ENCODE peak calls at places on chromosomes 3 and 15, in six cellular contexts. R is H1, H is HCT116, T is HepG2, K is K562, Q is SK-N-SH. P is an unnamed sample.

GRCh38 chr3:125332504-125332903 is 42.6 kb downstream of the ZNF148 start:
- DNase-seq in H (no peak), Q (no peak), R (no peak), T (no peak), K (no peak), P (no peak)

GRCh38 chr3:10417849-10418248 is 87.5 kb downstream of the ATP2B2 start:
- DNase-seq in R (no peak), Q (peak), K (peak), H (peak), T (peak), P (peak)

GRCh38 chr15:75721923-75722870 is 9.5 kb upstream of the CSPG4 start:
- DNase-seq in K (no peak), T (no peak), H (no peak), Q (peak), R (no peak), P (no peak)

GRCh38 chr3:58044656-58045055 is 36.4 kb downstream of the FLNB start:
- DNase-seq in T (no peak), H (no peak), Q (no peak), R (no peak), K (no peak), P (no peak)

GRCh38 chr3:13142552-13143380 is 69.5 kb upstream of the IQSEC1 start:
- DNase-seq in Q (no peak), H (no peak), K (no peak), R (no peak), T (peak), P (no peak)

GRCh38 chr3:23659274-23659673 is 146.5 kb upstream of the UBE2E1 start:
- DNase-seq in T (no peak), H (no peak), K (no peak), R (no peak), Q (no peak), P (no peak)

GRCh38 chr3:13011369-13012227 is 61.6 kb downstream of the IQSEC1 start:
- DNase-seq in T (peak), H (no peak), R (no peak), K (peak), Q (no peak), P (peak)

GRCh38 chr3:148903022-148903442 is 37.9 kb downstream of the CPA3 start:
- DNase-seq in R (no peak), T (no peak), H (no peak), Q (no peak), K (no peak), P (no peak)

GRCh38 chr15:77966540-77967290 is 110.8 kb downstream of the TBC1D2B start:
- DNase-seq in Q (peak), H (peak), T (peak), R (peak), K (peak), P (no peak)

GRCh38 chr3:105448338-105448982 is 81.8 kb downstream of the ALCAM start:
- DNase-seq in K (no peak), Q (peak), R (no peak), H (no peak), T (no peak), P (no peak)

GRCh38 chr3:16249336-16249735 is 15.4 kb downstream of the DPH3 start:
- DNase-seq in R (peak), H (peak), K (peak), T (no peak), Q (peak), P (no peak)

GRCh38 chr3:157660847-157661246 is 157.6 kb upstream of the VEPH1 start:
- DNase-seq in K (no peak), R (no peak), Q (no peak), T (no peak), H (no peak), P (no peak)

GRCh38 chr3:2628117-2628516 is 482.1 kb downstream of the IL5RA start:
- DNase-seq in R (no peak), T (no peak), Q (no peak), H (no peak), K (no peak), P (no peak)

GRCh38 chr3:56357266-56357665 is 111.0 kb downstream of the ERC2 start:
- DNase-seq in K (no peak), T (no peak), R (no peak), H (no peak), Q (no peak), P (no peak)

GRCh38 chr3:149941186-149941585 is 29.5 kb downstream of the PFN2 start:
- DNase-seq in K (no peak), R (no peak), Q (no peak), T (no peak), H (no peak), P (no peak)

GRCh38 chr3:107034142-107034541 is 343.1 kb upstream of the CCDC54 start:
- DNase-seq in T (no peak), R (no peak), K (no peak), H (no peak), Q (no peak), P (no peak)

GRCh38 chr3:134080761-134081160 is 51.0 kb upstream of the SLCO2A1 start:
- DNase-seq in Q (no peak), R (peak), H (no peak), T (no peak), K (no peak), P (no peak)

GRCh38 chr3:12187448-12188327 is 29.0 kb upstream of the TIMP4 start:
- DNase-seq in T (no peak), H (no peak), Q (no peak), R (no peak), K (no peak), P (no peak)

GRCh38 chr3:157092219-157092618 is 67.7 kb downstream of the CCNL1 start:
- DNase-seq in Q (no peak), H (no peak), R (no peak), K (no peak), T (no peak), P (no peak)

GRCh38 chr3:121943434-121943833 is 49.2 kb downstream of the SLC15A2 start:
- DNase-seq in Q (no peak), R (no peak), T (peak), H (no peak), K (no peak), P (peak)

GRCh38 chr15:98804057-98804380 is 155.7 kb downstream of the IGF1R start:
- DNase-seq in Q (no peak), R (no peak), T (no peak), H (no peak), K (no peak), P (no peak)

GRCh38 chr3:9715764-9716437 is 12.3 kb downstream of the CPNE9 start:
- DNase-seq in H (peak), K (peak), T (peak), R (no peak), Q (no peak), P (peak)

GRCh38 chr15:99542828-99543227 is 23.0 kb upstream of the MEF2A start:
- DNase-seq in K (no peak), T (no peak), R (no peak), Q (no peak), H (no peak), P (no peak)

GRCh38 chr3:13888576-13888975 is 8.7 kb upstream of the WNT7A start:
- DNase-seq in H (no peak), R (no peak), T (no peak), Q (no peak), K (no peak), P (no peak)

GRCh38 chr15:60829416-60829815 is 350.5 kb upstream of the ICE2 start:
- DNase-seq in Q (no peak), R (no peak), H (no peak), K (no peak), T (no peak), P (no peak)

GRCh38 chr3:172595648-172596393 is 72.6 kb upstream of the TNFSF10 start:
- DNase-seq in T (peak), Q (no peak), K (peak), R (no peak), H (peak), P (peak)

GRCh38 chr15:38370079-38370478 is 83.8 kb upstream of the FAM98B start:
- DNase-seq in Q (no peak), T (no peak), K (no peak), H (no peak), R (no peak), P (no peak)

GRCh38 chr15:91926871-91927270 is 73.4 kb downstream of the SLCO3A1 start:
- DNase-seq in Q (no peak), T (no peak), H (no peak), K (no peak), R (no peak), P (no peak)

GRCh38 chr15:39946862-39947261 is 12.9 kb downstream of the EIF2AK4 start:
- DNase-seq in K (no peak), Q (no peak), H (no peak), R (no peak), T (no peak), P (no peak)

GRCh38 chr3:105343991-105344390 is 22.7 kb upstream of the ALCAM start:
- DNase-seq in R (no peak), Q (no peak), H (no peak), K (no peak), T (no peak), P (no peak)

GRCh38 chr15:79092382-79092781 is 1.8 kb upstream of the RASGRF1 start:
- DNase-seq in T (no peak), R (no peak), Q (no peak), K (no peak), H (no peak), P (no peak)

GRCh38 chr15:98568382-98569017 is 79.8 kb upstream of the IGF1R start:
- DNase-seq in Q (no peak), H (no peak), K (no peak), R (no peak), T (no peak), P (no peak)

GRCh38 chr15:26967719-26968269 is 3.2 kb upstream of the GABRG3 start:
- DNase-seq in K (no peak), H (no peak), R (peak), T (no peak), Q (peak), P (no peak)

DNA sequence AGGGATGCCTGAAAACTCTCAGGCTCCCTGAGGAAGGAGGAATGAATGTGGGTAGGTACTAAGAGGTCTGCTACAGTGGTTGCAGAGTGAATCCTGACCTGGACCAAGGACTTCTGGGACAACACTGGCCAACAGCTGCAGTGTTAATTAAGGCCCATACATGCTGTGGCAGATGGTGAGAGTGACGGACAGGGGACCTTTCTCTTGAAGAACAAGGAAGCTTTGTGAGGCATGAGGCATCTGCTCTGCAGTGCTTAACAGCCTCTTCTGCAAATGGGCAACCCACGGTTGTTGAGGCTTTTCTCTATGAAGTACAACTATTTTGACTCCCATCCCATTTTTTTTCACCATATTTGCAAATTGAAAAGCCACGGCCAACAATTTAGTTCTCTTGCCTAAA is 26.6 kb upstream of the ACAN start:
- DNase-seq in H (no peak), Q (no peak), K (no peak), R (no peak), T (no peak), P (no peak)
- TF ChIP-seq JUND in H (no peak), Q (no peak), K (no peak), R (no peak), T (no peak), P (no peak)

GRCh38 chr3:194296832-194297666 is 54.1 kb downstream of the CPN2 start:
- DNase-seq in K (no peak), H (peak), T (peak), R (peak), Q (no peak), P (no peak)

GRCh38 chr3:194294888-194295214 is 56.3 kb downstream of the CPN2 start:
- DNase-seq in T (no peak), H (no peak), R (no peak), Q (peak), K (no peak), P (no peak)

GRCh38 chr3:194298331-194299227 is 52.5 kb downstream of the CPN2 start:
- DNase-seq in R (no peak), K (no peak), H (no peak), Q (peak), T (no peak), P (no peak)

GRCh38 chr3:194294199-194294887 is 56.8 kb downstream of the CPN2 start:
- DNase-seq in H (no peak), K (no peak), R (no peak), Q (peak), T (no peak), P (no peak)

DNA sequence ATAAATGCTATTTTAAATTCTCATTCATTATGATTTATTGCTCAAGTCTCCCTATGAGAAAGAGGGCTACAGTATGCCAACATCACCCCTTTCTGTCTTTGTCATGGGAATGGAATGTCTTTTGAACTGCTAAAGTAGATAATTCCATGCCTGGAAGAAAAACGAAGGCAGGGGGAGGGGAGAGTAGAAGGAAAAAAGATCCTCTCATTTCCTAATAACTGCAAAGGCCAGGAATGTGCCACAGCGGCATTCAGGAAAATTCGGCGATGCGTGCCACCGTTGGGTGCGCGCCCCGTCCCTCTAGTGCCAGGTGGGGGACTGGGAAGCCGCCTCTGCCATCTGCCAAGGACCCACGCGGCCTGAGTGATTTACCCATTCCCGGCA is 54.7 kb downstream of the CPN2 start:
- DNase-seq in K (no peak), T (peak), R (no peak), H (peak), Q (no peak), P (no peak)
- TF ChIP-seq JUND in K (no peak), T (no peak), R (peak), H (peak), Q (peak), P (no peak)

GRCh38 chr3:123492188-123492587 is 43.3 kb upstream of the ADCY5 start:
- DNase-seq in T (no peak), Q (no peak), H (no peak), R (no peak), K (no peak), P (no peak)

GRCh38 chr3:123488641-123489347 is 39.9 kb upstream of the ADCY5 start:
- DNase-seq in Q (no peak), H (no peak), R (no peak), K (no peak), T (no peak), P (no peak)

GRCh38 chr3:123486460-123486859 is 37.6 kb upstream of the ADCY5 start:
- DNase-seq in H (no peak), R (no peak), T (no peak), Q (no peak), K (no peak), P (no peak)

GRCh38 chr3:123485551-123485950 is 36.7 kb upstream of the ADCY5 start:
- DNase-seq in K (no peak), R (no peak), Q (no peak), T (no peak), H (no peak), P (no peak)

GRCh38 chr3:123489400-123490004 is 40.6 kb upstream of the ADCY5 start:
- DNase-seq in Q (peak), K (peak), R (peak), H (peak), T (peak), P (peak)
- TF ChIP-seq JUND in Q (no peak), K (no peak), R (no peak), H (no peak), T (no peak), P (no peak)

DNA sequence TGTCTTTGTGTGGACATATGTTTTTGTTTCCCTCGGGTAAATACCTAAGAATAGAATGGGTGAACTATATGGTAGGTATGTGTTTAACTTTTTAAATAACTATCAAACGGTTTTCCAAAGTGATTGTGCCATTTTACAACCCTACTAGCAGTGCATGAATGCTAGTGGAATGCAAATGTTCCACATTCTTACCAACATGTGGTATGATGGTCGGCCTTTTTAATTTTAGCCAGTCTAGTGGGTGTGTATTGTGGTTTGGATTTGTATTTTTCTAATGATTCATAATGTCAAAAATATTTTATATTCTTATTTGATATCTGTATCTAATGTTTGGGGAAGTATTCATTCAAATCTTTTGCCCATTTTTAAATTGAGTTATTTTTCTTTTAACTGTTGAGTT is 68.2 kb upstream of the SMAD3 start:
- DNase-seq in R (no peak), Q (no peak), K (no peak), H (no peak), T (no peak), P (no peak)
- TF ChIP-seq JUND in R (no peak), Q (peak), K (no peak), H (no peak), T (no peak), P (no peak)

DNA sequence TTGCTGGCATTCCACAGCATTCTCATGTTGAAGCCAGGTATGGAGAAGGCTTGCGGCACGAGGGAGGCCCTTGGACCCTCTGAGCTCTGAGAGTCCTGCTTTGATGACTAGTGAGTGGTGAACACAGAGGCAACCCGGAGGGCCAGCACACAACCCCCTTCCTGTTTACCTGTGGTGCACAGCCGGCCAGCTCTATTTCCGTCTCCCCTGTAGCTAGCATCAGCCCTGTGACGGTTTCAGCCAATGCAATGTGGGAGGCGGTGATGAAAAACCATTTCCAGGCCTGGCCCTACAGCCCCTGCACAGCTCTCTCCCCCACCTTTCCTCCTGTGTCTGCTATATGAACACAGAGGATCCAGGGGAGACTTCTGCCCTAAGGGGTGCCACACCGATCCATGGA is 76.8 kb upstream of the KLHL25 start:
- DNase-seq in K (no peak), T (no peak), H (no peak), R (no peak), Q (no peak), P (no peak)
- TF ChIP-seq JUND in K (no peak), T (no peak), H (no peak), R (no peak), Q (no peak), P (no peak)

GRCh38 chr3:113147608-113148306 is 63.6 kb upstream of the BOC start:
- DNase-seq in Q (peak), K (no peak), R (no peak), H (no peak), T (no peak), P (no peak)
- TF ChIP-seq JUND in Q (no peak), K (no peak), R (no peak), H (no peak), T (no peak), P (no peak)

GRCh38 chr3:61811652-61812051 is 250.3 kb downstream of the PTPRG start:
- DNase-seq in Q (peak), R (no peak), T (no peak), K (no peak), H (no peak), P (no peak)

GRCh38 chr3:61808999-61809398 is 247.6 kb downstream of the PTPRG start:
- DNase-seq in Q (no peak), R (no peak), K (no peak), T (no peak), H (no peak), P (no peak)

GRCh38 chr3:61810953-61811497 is 249.7 kb downstream of the PTPRG start:
- DNase-seq in H (no peak), Q (no peak), T (peak), R (no peak), K (no peak), P (no peak)

GRCh38 chr3:61808526-61808925 is 247.2 kb downstream of the PTPRG start:
- DNase-seq in K (no peak), T (no peak), H (no peak), R (no peak), Q (no peak), P (no peak)

GRCh38 chr3:61809879-61810278 is 248.5 kb downstream of the PTPRG start:
- DNase-seq in R (no peak), H (no peak), K (no peak), Q (no peak), T (no peak), P (no peak)
- TF ChIP-seq JUND in R (no peak), H (no peak), K (no peak), Q (no peak), T (no peak), P (no peak)